ENCODE peak calls at places on chromosomes 11 and 22, in four cellular contexts. R, C, H and Z are unnamed samples.

GRCh38 chr11:69171476-69171875 is 15.7 kb downstream of the SMIM38 start:
- DNase-seq in H (no peak), R (no peak), C (no peak), Z (no peak)

GRCh38 chr11:59197990-59198389 is 14.7 kb downstream of the MPEG1 start:
- DNase-seq in R (peak), H (peak), C (no peak), Z (peak)

GRCh38 chr11:64888406-64888757 is 10.0 kb upstream of the EHD1 start:
- DNase-seq in R (no peak), H (no peak), C (no peak), Z (no peak)

GRCh38 chr11:122676638-122677037 is 21.1 kb downstream of the UBASH3B start:
- DNase-seq in C (no peak), H (no peak), R (no peak), Z (no peak)

GRCh38 chr11:32213223-32213622 is 122.3 kb downstream of the RCN1 start:
- DNase-seq in C (peak), H (no peak), R (peak), Z (peak)

GRCh38 chr11:17574141-17574798 is 27.2 kb downstream of the OTOG start:
- DNase-seq in H (no peak), C (no peak), R (no peak), Z (no peak)

GRCh38 chr11:17936790-17937189 is 76.1 kb downstream of the SERGEF start:
- DNase-seq in R (no peak), H (no peak), C (no peak), Z (no peak)

GRCh38 chr11:118241191-118242098 is 10.7 kb downstream of the MPZL3 start:
- DNase-seq in H (no peak), R (no peak), C (peak), Z (no peak)

GRCh38 chr11:14542384-14542783 is 22.2 kb upstream of the PSMA1 start:
- DNase-seq in H (no peak), C (no peak), R (no peak), Z (no peak)

GRCh38 chr11:15800121-15800800 is 556.1 kb downstream of the SOX6 start:
- DNase-seq in C (peak), H (peak), R (peak), Z (peak)

GRCh38 chr11:75270896-75271415 is 30.4 kb downstream of the TPBGL start:
- DNase-seq in C (no peak), R (peak), H (no peak), Z (peak)

GRCh38 chr11:33706546-33706945 is 5.9 kb upstream of the C11orf91 start:
- DNase-seq in R (no peak), H (no peak), C (no peak), Z (no peak)

GRCh38 chr22:26800858-26801257 is 143.5 kb downstream of the MIAT start:
- DNase-seq in R (peak), C (peak), H (no peak), Z (no peak)

GRCh38 chr11:71372693-71373657 is 75.2 kb downstream of the DHCR7 start:
- DNase-seq in R (peak), C (no peak), H (no peak), Z (no peak)

DNA sequence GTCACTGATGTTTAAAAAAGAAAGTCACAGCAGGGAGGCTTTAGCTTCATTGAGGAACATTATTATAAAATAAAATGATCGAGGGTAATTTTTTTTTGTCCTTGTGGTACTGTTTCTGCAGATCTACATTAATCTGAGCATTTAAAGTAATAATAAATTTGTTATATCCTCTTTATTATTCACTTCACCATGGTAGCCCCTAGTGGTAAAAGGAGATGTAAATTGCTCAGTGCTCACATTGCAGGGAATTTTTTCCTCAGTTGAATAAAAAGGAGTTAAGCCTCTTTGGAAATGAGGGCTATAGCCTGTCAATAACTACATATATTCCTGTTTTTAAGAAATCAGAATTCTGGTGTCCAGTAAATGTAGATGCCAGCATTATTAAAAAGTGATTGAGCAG is 99.7 kb upstream of the VPREB1 start:
- DNase-seq in H (no peak), R (peak), C (no peak), Z (no peak)
- TF ChIP-seq CTCF in H (no peak), R (peak), C (no peak), Z (peak)

DNA sequence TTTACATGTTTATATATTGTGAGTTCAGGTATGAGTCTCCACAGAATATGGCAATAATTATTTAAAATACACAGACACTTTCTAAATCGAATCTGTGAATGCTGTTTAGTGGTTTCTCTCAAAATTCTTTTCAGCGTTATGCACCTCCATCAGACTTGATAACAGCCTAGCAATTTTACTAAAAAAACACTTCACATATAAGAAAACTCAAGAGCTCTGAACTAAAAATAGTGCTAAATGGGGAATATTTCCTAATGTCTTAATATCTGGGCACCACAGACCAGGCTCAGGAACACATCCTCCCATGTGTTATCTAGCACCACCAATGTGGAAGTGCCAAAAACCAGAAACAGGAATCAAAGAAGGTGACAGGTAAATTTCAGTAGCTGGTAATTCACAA is 47.9 kb downstream of the ARHGAP32 start:
- DNase-seq in H (no peak), R (no peak), C (peak), Z (no peak)
- H3K27ac ChIP-seq in H (no peak), R (no peak), C (peak), Z (no peak)

DNA sequence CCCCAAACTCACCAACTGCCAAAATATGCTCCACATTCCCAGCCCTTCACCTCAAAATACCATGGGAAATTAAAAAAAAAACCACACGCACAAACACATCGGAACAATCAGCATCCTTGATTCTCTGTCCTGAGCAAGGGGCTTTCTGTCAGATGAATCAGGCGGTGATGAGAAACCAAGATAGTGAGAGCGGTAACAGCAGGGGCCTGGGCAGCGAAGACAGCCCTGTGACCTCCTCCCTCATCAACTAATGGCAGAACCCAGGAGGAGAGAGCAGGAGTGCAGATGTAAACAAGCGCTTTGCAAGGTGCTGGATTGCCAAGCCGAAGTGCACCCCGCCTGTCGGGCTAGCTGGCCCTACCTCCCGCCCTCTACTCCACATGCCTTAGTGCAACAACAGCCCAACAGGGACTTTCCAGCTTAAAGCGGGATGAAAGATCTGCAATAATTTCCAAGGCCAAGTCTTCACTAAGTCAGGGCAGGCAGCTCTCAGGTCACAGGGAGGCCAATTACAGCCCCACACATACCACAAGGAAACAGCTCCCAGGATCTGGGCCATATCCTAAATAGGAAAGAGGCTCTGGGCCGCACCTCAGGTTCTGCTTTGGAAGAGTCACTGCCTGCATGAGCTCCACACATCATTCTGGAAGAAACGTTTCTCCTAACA is 72.2 kb upstream of the BID start:
- DNase-seq in C (no peak), H (no peak), R (no peak), Z (no peak)
- TF ChIP-seq CTCF in C (no peak), H (no peak), R (no peak), Z (no peak)

DNA sequence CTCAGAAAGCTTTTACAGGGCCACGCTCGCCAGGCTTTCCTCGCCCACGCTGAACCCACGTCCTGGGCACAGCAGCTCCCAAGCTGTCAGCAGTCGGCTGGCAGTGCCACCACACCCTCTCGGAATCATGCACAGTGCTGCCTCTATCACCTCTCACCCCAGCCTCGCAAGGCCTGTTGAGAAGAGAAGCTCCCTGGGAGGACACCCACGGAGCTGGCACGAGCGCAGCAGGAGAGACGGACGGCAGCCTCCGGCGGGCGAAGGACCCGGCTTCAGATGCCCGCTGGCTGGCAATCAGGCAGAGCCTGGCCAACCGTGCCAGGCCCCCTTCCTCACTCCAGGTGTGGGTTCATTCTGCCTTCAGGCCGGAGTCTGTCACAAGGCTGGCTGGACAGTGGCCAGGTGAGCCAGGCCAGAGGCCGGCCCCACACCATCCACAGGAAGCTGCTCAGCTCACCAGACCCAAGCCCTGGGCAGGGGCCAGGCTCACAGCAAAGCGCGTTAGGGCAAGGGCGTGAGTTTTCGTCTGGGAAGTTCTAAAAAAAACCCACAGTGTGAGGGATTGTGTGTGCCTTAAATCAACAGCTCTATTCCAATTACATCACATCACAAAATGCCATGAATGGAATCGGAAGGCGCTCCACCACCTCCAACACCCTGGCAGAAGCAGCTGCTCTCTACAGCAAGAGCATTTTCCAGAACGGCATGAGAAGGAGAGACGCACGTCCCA is 33.2 kb downstream of the TOLLIP start:
- DNase-seq in H (peak), C (no peak), R (no peak), Z (no peak)
- H3K27ac ChIP-seq in H (peak), C (no peak), R (no peak), Z (no peak)

GRCh38 chr22:37905534-37906363 is at the start of gene MICALL1:
- DNase-seq in H (no peak), R (peak), C (peak), Z (peak)
- TF ChIP-seq CTCF in H (no peak), R (peak), C (no peak), Z (no peak)

DNA sequence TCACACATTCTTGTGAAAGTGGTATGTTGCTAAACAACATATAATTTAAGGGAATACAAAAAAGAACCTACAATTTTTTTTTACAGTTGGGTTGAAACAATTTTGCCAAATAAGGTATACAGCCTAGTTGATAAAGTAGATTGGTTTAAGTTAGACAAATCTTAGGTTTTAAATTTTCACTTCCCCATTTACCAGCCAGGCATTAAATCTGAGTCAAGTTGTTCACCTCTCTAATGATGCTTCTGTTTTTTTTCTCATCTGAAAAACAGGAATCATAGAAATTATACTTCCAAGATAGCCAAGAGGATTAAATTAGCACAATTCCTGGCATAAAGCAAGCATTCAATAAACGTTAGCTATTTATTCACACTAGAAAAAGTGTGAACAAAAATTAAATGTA is 45.2 kb downstream of the ZBTB44 start:
- DNase-seq in R (no peak), C (no peak), H (no peak), Z (no peak)
- H3K27ac ChIP-seq in R (no peak), C (no peak), H (no peak), Z (no peak)

GRCh38 chr11:130427581-130428211 is 713 bp downstream of the ADAMTS8 start:
- DNase-seq in R (no peak), H (no peak), C (no peak), Z (no peak)
- TF ChIP-seq CTCF in R (peak), H (peak), C (no peak), Z (peak)